ENCODE peak calls at places on chromosomes 12 and 14, in five cellular contexts. T is heart left ventricle, Y is mammary epithelial cell, B is K562, S is PC-9. K is an unnamed sample. For H3K36me3, the result is how much of the 10 kb centered on the place peaks cover.

GRCh38 chr14:95895720-95896119 is 19.1 kb downstream of the TUNAR start:
- DNase-seq in T (no peak), B (peak), S (no peak), Y (no peak), K (peak)

GRCh38 chr14:64720190-64720589 is 16.0 kb downstream of the PLEKHG3 start:
- DNase-seq in S (peak), B (no peak), T (no peak), Y (peak), K (no peak)

GRCh38 chr14:43116341-43116740 is 1390.7 kb downstream of the FSCB start:
- DNase-seq in S (no peak), T (no peak), B (no peak), Y (no peak), K (no peak)

GRCh38 chr12:51915003-51915625 is 7.8 kb downstream of the ACVRL1 start:
- DNase-seq in B (peak), Y (no peak), S (no peak), T (no peak), K (no peak)

GRCh38 chr12:85713368-85713767 is 122.8 kb downstream of the RASSF9 start:
- DNase-seq in S (no peak), T (no peak), Y (no peak), B (no peak), K (no peak)

GRCh38 chr14:73802431-73803188 is 49.0 kb upstream of the PTGR2 start:
- DNase-seq in S (no peak), Y (peak), B (no peak), T (no peak), K (peak)

GRCh38 chr12:49684310-49684854 is 22.8 kb downstream of the FMNL3 start:
- DNase-seq in S (no peak), B (no peak), T (no peak), Y (no peak), K (no peak)

GRCh38 chr12:50790081-50790480 is 26.2 kb downstream of the ATF1 start:
- DNase-seq in T (no peak), B (no peak), Y (no peak), S (no peak), K (no peak)

GRCh38 chr14:90239139-90239538 is 17.2 kb upstream of the PSMC1 start:
- DNase-seq in Y (peak), T (no peak), S (no peak), B (no peak), K (no peak)

DNA sequence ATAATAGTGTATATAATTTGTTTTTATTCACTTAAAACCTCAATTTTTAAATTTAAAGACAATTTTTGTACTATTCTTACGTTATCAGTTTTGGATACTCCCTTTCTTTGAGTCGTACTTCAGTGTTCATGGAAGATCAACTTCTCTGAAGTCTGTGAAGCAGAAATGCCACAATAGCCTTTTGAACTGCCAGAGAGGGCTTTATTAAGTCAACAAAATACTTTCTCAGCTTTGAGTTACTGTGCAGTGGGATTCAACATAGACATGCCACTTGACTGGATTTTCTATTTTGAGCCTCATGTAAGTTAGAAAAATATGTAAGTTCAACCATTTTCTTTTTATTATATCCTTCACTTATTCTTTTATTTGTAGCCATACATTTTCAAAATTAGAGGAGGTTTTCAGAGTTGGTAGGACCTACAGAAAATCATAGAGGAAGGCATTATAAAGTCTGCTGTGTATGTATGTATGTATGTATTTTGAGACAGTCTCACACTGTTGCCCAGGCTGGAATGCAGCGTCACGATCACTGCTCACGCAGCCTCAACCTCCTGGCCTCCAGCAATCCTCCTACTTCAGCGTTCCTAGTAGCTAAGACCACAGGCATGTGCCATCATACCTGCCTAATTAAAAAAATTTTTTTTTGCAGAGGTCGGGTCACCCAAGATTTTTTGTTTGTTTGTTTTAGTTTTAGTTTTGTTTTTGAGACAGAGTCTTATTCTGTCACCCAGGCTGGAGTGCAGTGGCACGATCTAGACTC is 31.2 kb upstream of the BCAT1 start:
- DNase-seq in Y (no peak), S (no peak), B (no peak), T (no peak), K (no peak)
- H3K27ac ChIP-seq in Y (no peak), S (no peak), B (no peak), T (no peak), K (no peak)

GRCh38 chr12:7078163-7078562 is 14.1 kb downstream of the C1R start:
- DNase-seq in T (no peak), Y (no peak), S (no peak), B (no peak), K (no peak)
- TF ChIP-seq CTCF in T (no peak), Y (no peak), S (no peak), B (peak), K (no peak)

GRCh38 chr14:103700753-103701490 is 14.3 kb downstream of the XRCC3 start:
- DNase-seq in S (no peak), Y (no peak), B (no peak), T (no peak), K (no peak)

GRCh38 chr14:103703433-103704385 is 11.5 kb downstream of the XRCC3 start:
- DNase-seq in B (no peak), T (no peak), S (no peak), Y (no peak), K (no peak)

GRCh38 chr14:103702497-103703432 is 12.5 kb downstream of the XRCC3 start:
- DNase-seq in T (no peak), S (no peak), Y (no peak), B (no peak), K (no peak)

GRCh38 chr14:103699901-103700752 is 15.1 kb downstream of the XRCC3 start:
- DNase-seq in S (no peak), Y (no peak), T (peak), B (no peak), K (no peak)

GRCh38 chr14:103702095-103702494 is 13.2 kb downstream of the XRCC3 start:
- DNase-seq in T (no peak), B (no peak), S (no peak), Y (no peak), K (no peak)
- H3K36me3 ChIP-seq in T (half or more), B (half or more), S (under half), Y (under half), K (half or more)

DNA sequence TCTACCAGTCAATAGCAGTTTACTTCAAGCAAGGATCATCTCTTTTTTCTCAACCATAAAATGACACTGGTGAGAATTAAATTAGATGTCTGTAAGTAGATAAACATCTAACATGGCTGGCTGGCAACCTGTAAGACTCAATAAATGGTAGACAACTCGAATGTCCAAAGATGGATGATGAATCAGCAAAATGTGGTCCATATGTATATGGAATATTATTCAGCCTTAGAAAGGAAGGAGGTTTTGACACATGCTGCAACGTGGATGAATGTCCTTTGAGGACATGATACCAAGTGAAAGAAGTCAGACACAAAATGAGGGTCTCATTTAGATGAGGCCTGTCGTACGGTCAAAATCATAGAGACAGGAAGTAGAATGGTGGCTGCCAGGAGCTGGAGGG is 46.2 kb downstream of the SPRING1 start:
- DNase-seq in T (no peak), S (no peak), B (no peak), Y (no peak), K (no peak)
- H3K27ac ChIP-seq in T (no peak), S (no peak), B (no peak), Y (no peak), K (no peak)

DNA sequence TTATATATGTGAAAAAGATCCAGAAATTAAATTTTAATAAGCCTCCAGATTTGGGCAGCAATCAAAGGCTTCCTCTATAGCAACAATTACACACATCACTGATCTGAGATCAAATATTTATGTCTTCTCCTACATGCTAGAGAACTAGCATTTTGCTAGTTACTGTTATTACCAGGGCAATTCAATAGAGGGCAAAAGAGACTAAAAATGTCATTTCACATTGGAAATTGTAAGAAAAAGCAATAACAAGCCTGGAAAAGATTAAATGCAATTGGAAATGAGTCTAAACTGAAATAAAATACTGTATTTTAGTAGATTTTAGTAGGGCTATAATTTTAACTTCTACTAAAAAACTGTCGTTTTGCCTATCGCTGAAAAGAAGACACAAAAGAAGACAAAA is 32.6 kb upstream of the ANO6 start:
- DNase-seq in S (no peak), B (no peak), T (no peak), Y (no peak), K (no peak)
- TF ChIP-seq CTCF in S (peak), B (no peak), T (peak), Y (peak), K (no peak)

DNA sequence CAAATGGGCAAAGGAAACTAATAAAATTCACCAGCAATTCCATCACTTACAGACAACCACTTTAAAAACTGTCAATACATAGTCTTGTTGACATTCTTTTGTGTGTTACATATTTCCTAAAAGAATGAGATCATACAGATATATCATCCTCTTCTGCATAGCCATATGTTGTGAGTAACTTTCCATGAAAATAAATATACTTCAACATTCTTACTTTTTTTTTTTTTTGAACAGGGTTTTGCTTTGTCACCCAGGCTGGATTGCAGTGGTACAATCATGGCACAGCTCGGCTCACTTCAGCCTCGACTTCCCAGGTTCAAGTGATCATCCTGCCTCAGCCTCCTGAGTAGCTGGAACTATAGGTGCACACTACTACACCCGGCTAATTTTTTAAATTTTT is 20.9 kb downstream of the ZC2HC1C start:
- DNase-seq in Y (no peak), S (no peak), B (no peak), T (no peak), K (no peak)
- H3K36me3 ChIP-seq in Y (under half), S (half or more), B (under half), T (half or more), K (half or more)